ENCODE peak calls at places on chromosomes 3 and 15, in eight cellular contexts. T is A549, O is HCT116, Y is HepG2, F is H1, Q is K562, X is GM12878, H is SK-N-SH. C is an unnamed sample.

GRCh38 chr3:124834723-124835718 is 52.1 kb downstream of the ITGB5 start:
- DNase-seq in H (no peak), T (peak; percentile 61), Y (peak; percentile 99), F (no peak), Q (peak; percentile 17), O (peak; percentile 75), X (peak; percentile 90), C (peak; percentile 98)

GRCh38 chr3:18510947-18511346 is 85.8 kb upstream of the SATB1 start:
- DNase-seq in O (no peak), Q (no peak), F (no peak), T (no peak), H (no peak), X (no peak), Y (no peak), C (no peak)

GRCh38 chr15:73353734-73354133 is 15.0 kb downstream of the HCN4 start:
- DNase-seq in X (no peak), O (no peak), T (no peak), F (no peak), Y (no peak), H (no peak), Q (no peak), C (no peak)

GRCh38 chr15:39855400-39855799 is 64.7 kb downstream of the GPR176 start:
- DNase-seq in H (no peak), Q (no peak), F (no peak), O (no peak), X (no peak), T (no peak), Y (no peak), C (peak; percentile 36)

GRCh38 chr15:59691194-59691805 is 2.2 kb upstream of the BNIP2 start:
- DNase-seq in Q (no peak), H (peak; percentile 16), Y (peak; percentile 28), F (no peak), T (peak; percentile 36), O (peak; percentile 39), X (peak; percentile 13), C (peak; percentile 58)

GRCh38 chr15:49313650-49314049 is 109.4 kb upstream of the FGF7 start:
- DNase-seq in O (no peak), F (no peak), Q (no peak), H (no peak), T (no peak), X (no peak), Y (no peak), C (peak; percentile 94)

GRCh38 chr3:74897006-74897405 is 282.5 kb upstream of the CNTN3 start:
- DNase-seq in O (no peak), Y (no peak), F (no peak), Q (no peak), H (peak; percentile 56), T (peak; percentile 2), X (no peak), C (no peak)

GRCh38 chr3:17742837-17743659 is 617 bp upstream of the TBC1D5 start:
- DNase-seq in O (no peak), X (no peak), H (peak; percentile 95), Q (peak; percentile 98), T (peak; percentile 92), F (no peak), Y (no peak), C (peak; percentile 98)

GRCh38 chr15:48627260-48627969 is 18.1 kb downstream of the FBN1 start:
- DNase-seq in O (no peak), H (no peak), X (no peak), Q (no peak), F (no peak), Y (no peak), T (no peak), C (peak; percentile 68)

GRCh38 chr3:150216866-150217600 is 191.1 kb upstream of the TSC22D2 start:
- DNase-seq in F (no peak), O (no peak), H (no peak), Q (no peak), X (no peak), T (no peak), Y (no peak), C (no peak)

GRCh38 chr3:150215616-150216015 is 192.5 kb upstream of the TSC22D2 start:
- DNase-seq in O (no peak), T (no peak), H (no peak), X (no peak), Q (no peak), Y (no peak), F (no peak), C (peak; percentile 45)

GRCh38 chr3:150217691-150218090 is 190.4 kb upstream of the TSC22D2 start:
- DNase-seq in Q (no peak), O (no peak), H (no peak), Y (no peak), F (no peak), X (no peak), T (no peak), C (no peak)

GRCh38 chr3:150218236-150218635 is 189.9 kb upstream of the TSC22D2 start:
- DNase-seq in X (no peak), O (no peak), H (no peak), Q (no peak), T (no peak), F (no peak), Y (no peak), C (no peak)

GRCh38 chr3:150216041-150216811 is 191.9 kb upstream of the TSC22D2 start:
- DNase-seq in O (no peak), Q (no peak), H (peak; percentile 32), Y (no peak), F (no peak), T (no peak), X (no peak), C (peak; percentile 61)
- TF ChIP-seq RAD21 in O (no peak), Q (no peak), H (no peak), Y (no peak), F (no peak), T (no peak), X (no peak), C (no peak)

GRCh38 chr3:160673188-160673587 is 3.8 kb upstream of the ARL14 start:
- DNase-seq in Y (no peak), T (no peak), H (no peak), F (no peak), X (no peak), O (no peak), Q (no peak), C (no peak)

GRCh38 chr3:160676547-160677303 is at the start of gene ARL14:
- DNase-seq in Y (peak; percentile 12), H (no peak), X (no peak), Q (no peak), O (peak; percentile 89), F (peak; percentile 21), T (peak; percentile 68), C (peak; percentile 68)

GRCh38 chr3:160675566-160676124 is 1.3 kb upstream of the ARL14 start:
- DNase-seq in T (no peak), O (no peak), Q (no peak), Y (no peak), H (no peak), X (no peak), F (no peak), C (no peak)

GRCh38 chr3:160678447-160678846 is 1.5 kb downstream of the ARL14 start:
- DNase-seq in T (no peak), Q (no peak), X (no peak), O (no peak), F (no peak), H (no peak), Y (peak; percentile 45), C (no peak)

GRCh38 chr3:160677459-160677901 is 520 bp downstream of the ARL14 start:
- DNase-seq in X (no peak), Q (no peak), Y (no peak), O (no peak), F (no peak), T (peak; percentile 24), H (no peak), C (peak; percentile 9)
- TF ChIP-seq RAD21 in X (no peak), Q (no peak), Y (no peak), O (no peak), F (no peak), T (no peak), H (no peak), C (no peak)

GRCh38 chr3:42099020-42099765 is 8.0 kb downstream of the TRAK1 start:
- DNase-seq in H (peak; percentile 26), Y (no peak), F (no peak), X (no peak), Q (no peak), T (no peak), O (no peak), C (no peak)
- TF ChIP-seq RAD21 in H (no peak), Y (no peak), F (no peak), X (no peak), Q (no peak), T (no peak), O (no peak), C (no peak)

DNA sequence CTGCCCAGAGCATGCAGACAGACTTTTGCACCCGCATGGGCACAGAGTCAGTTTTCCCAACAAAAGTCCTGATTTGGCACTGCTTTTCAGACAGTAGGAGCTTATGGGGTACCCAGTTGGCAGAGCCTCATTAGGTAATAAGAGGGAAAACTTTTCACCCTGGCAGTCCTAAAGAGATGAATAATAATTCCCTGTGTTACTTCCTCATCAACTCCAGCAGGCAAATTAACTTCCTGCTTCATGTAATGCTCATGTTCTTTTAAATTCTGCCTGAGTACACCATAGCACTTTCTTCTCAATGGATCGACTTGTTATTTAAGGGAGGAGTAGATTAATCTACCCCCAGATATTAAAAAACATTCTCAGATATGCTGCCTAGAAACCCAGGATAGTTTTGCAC is 214.4 kb downstream of the KCNMB2 start:
- DNase-seq in F (no peak), O (no peak), Q (no peak), Y (no peak), X (no peak), H (no peak), T (no peak), C (no peak)
- TF ChIP-seq RAD21 in F (no peak), O (no peak), Q (no peak), Y (no peak), X (no peak), H (no peak), T (no peak), C (no peak)

DNA sequence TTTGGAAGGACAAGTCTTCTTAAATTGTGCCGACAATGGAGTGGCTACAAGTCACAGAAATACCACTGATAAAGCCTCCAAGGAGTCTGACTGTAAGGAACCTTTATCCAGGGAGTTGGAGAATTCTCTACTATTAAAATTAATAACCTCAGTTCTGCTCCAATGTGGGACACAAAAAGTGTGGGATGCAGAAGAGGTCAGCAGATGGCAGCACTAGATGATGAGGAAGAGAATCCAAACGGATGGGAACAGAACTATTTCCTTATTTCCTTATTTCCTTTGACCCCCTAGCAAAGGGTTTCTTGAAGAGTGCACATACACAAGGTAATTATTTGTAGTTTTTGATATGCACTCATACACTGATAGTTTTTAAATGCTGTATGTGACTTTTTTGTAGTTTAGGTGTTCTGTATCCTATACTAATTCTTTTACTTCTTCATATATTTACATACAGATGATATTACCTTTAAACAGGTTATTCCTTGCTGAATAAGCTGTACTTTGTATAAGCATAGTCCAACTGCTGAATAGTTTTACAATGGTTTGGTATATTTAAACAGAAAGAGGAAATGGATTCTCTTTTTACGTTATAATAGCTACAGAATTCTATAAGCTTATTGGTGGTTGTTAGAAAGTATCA is 25.6 kb upstream of the NLGN1 start:
- DNase-seq in Y (no peak), F (no peak), Q (no peak), H (peak; percentile 21), X (no peak), O (no peak), T (no peak), C (peak; percentile 34)
- TF ChIP-seq RAD21 in Y (no peak), F (peak; percentile 66), Q (peak; percentile 23), H (peak; percentile 65), X (peak; percentile 24), O (peak; percentile 61), T (peak; percentile 41), C (peak; percentile 59)

C was measured in IMR-90.